ENCODE peak calls at places on chromosomes 2 and 18, in seven cellular contexts. One of them, this sample, is unnamed.
A peak's percentile ranks its signal among the peaks of the same experiment; 100 is the strongest.

GRCh38 chr18:74353169-74353775 is 37.6 kb downstream of the C18orf63 start:
- DNase-seq in kidney: no peak
- DNase-seq in uterus: peak; percentile 54
- DNase-seq in stomach: peak; percentile 69
- DNase-seq in fibroblast of lung: peak; percentile 75
- DNase-seq in PC-3: peak; percentile 73
- DNase-seq in brain microvascular endothelial cell: peak; percentile 77
- DNase-seq in this sample: peak; percentile 81

GRCh38 chr2:227748079-227748478 is 2.4 kb downstream of the SCYGR8 start:
- DNase-seq in fibroblast of lung: no peak
- DNase-seq in brain microvascular endothelial cell: no peak
- DNase-seq in PC-3: peak; percentile 37
- DNase-seq in kidney: no peak
- DNase-seq in uterus: no peak
- DNase-seq in stomach: no peak
- DNase-seq in this sample: peak; percentile 12

GRCh38 chr2:205287316-205287715 is 395.0 kb upstream of the NRP2 start:
- DNase-seq in brain microvascular endothelial cell: no peak
- DNase-seq in kidney: no peak
- DNase-seq in fibroblast of lung: no peak
- DNase-seq in stomach: no peak
- DNase-seq in PC-3: no peak
- DNase-seq in uterus: no peak
- DNase-seq in this sample: peak; percentile 39

GRCh38 chr2:99430614-99431258 is 59.1 kb downstream of the REV1 start:
- DNase-seq in uterus: no peak
- DNase-seq in stomach: no peak
- DNase-seq in kidney: no peak
- DNase-seq in PC-3: no peak
- DNase-seq in fibroblast of lung: peak; percentile 92
- DNase-seq in brain microvascular endothelial cell: no peak
- DNase-seq in this sample: peak; percentile 49

GRCh38 chr2:6072757-6073156 is 380.6 kb downstream of the SOX11 start:
- DNase-seq in PC-3: no peak
- DNase-seq in fibroblast of lung: no peak
- DNase-seq in stomach: no peak
- DNase-seq in uterus: no peak
- DNase-seq in kidney: no peak
- DNase-seq in brain microvascular endothelial cell: no peak
- DNase-seq in this sample: no peak

GRCh38 chr18:59096098-59096779 is 43.4 kb upstream of the SEC11C start:
- DNase-seq in brain microvascular endothelial cell: no peak
- DNase-seq in uterus: no peak
- DNase-seq in fibroblast of lung: no peak
- DNase-seq in kidney: no peak
- DNase-seq in stomach: no peak
- DNase-seq in PC-3: no peak
- DNase-seq in this sample: no peak

GRCh38 chr2:28828382-28828781 is 17.7 kb downstream of the SPDYA start:
- DNase-seq in fibroblast of lung: no peak
- DNase-seq in stomach: no peak
- DNase-seq in uterus: no peak
- DNase-seq in PC-3: no peak
- DNase-seq in brain microvascular endothelial cell: no peak
- DNase-seq in kidney: no peak
- DNase-seq in this sample: peak; percentile 15

GRCh38 chr2:209323738-209324137 is 100.1 kb upstream of the MAP2 start:
- DNase-seq in uterus: no peak
- DNase-seq in kidney: no peak
- DNase-seq in PC-3: no peak
- DNase-seq in fibroblast of lung: no peak
- DNase-seq in stomach: no peak
- DNase-seq in brain microvascular endothelial cell: no peak
- DNase-seq in this sample: no peak

GRCh38 chr2:228689049-228689448 is 507.6 kb upstream of the SPHKAP start:
- DNase-seq in uterus: no peak
- DNase-seq in fibroblast of lung: peak; percentile 38
- DNase-seq in kidney: no peak
- DNase-seq in PC-3: peak; percentile 24
- DNase-seq in stomach: no peak
- DNase-seq in brain microvascular endothelial cell: no peak
- DNase-seq in this sample: peak; percentile 8

GRCh38 chr2:237604960-237605359 is 14.4 kb upstream of the RAB17 start:
- DNase-seq in brain microvascular endothelial cell: no peak
- DNase-seq in fibroblast of lung: no peak
- DNase-seq in PC-3: peak; percentile 30
- DNase-seq in stomach: peak; percentile 56
- DNase-seq in uterus: no peak
- DNase-seq in kidney: no peak
- DNase-seq in this sample: peak; percentile 58
- TF ChIP-seq CTCF in brain microvascular endothelial cell: peak; percentile 60
- TF ChIP-seq CTCF in fibroblast of lung: peak; percentile 22
- TF ChIP-seq CTCF in PC-3: peak; percentile 47
- TF ChIP-seq CTCF in stomach: peak; percentile 30
- TF ChIP-seq CTCF in uterus: no peak
- TF ChIP-seq CTCF in kidney: peak; percentile 12
- TF ChIP-seq CTCF in this sample: peak; percentile 50

DNA sequence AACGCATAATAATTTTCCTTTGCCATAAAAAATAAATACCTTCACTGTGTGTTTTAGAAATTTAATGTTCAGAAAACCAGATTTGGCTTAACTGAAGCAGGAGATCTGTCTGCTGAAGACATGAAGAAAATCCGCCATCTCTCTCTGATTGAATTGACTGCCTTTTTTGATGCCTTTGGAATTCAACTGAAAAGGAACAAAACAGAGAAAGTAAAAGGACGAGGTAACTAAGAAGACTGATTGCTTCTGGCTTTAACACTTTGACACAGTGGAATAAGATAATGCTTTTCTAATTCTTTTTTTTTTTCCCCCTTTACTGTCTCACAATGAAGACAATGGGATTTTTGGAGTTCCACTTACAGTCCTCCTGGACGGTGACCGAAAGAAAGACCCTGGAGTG is 143.8 kb downstream of the ARHGAP28 start:
- DNase-seq in fibroblast of lung: no peak
- DNase-seq in stomach: no peak
- DNase-seq in kidney: no peak
- DNase-seq in brain microvascular endothelial cell: no peak
- DNase-seq in PC-3: no peak
- DNase-seq in uterus: no peak
- DNase-seq in this sample: no peak
- H3K4me3 ChIP-seq in fibroblast of lung: no peak overlapping the region
- H3K4me3 ChIP-seq in stomach: no peak overlapping the region
- H3K4me3 ChIP-seq in kidney: no peak overlapping the region
- H3K4me3 ChIP-seq in brain microvascular endothelial cell: no peak overlapping the region
- H3K4me3 ChIP-seq in PC-3: no peak overlapping the region
- H3K4me3 ChIP-seq in uterus: no peak overlapping the region
- H3K4me3 ChIP-seq in this sample: no peak overlapping the region

DNA sequence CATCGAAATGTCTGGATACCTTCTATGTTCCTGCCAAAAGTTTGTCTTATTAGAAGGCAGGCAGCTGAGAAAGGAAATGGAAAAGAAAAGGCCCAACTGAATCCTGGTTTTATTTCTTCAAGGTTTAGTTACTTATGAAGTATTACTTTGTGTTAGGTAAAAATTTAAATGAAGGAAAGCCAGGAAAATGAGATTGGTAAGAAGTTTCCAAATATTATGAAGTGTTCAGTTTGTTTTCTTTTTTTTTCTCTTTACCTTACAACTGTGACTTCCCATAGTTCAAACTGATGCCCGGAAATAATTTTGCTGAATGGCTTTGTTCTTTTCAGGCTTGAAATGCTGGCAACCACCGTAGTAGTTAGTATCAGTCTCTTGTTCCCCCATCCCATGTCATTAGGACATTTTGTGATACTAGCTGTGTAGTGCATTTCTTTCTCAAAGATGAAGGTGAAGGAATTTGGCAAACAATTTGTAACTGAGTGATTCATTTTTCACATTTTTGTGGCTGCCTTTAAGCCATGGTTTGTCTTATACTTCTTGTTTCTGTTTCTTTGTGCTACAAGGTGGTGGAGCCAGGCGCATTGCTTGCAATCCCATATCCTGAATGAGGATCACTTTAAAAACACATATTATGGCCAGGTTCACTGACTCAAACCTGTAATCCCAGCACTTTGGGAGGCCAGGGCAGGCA is 40.5 kb downstream of the GPD2 start:
- DNase-seq in fibroblast of lung: peak; percentile 36
- DNase-seq in brain microvascular endothelial cell: peak; percentile 63
- DNase-seq in PC-3: peak; percentile 76
- DNase-seq in stomach: no peak
- DNase-seq in kidney: no peak
- DNase-seq in uterus: no peak
- DNase-seq in this sample: peak; percentile 68
- TF ChIP-seq CTCF in fibroblast of lung: no peak
- TF ChIP-seq CTCF in brain microvascular endothelial cell: no peak
- TF ChIP-seq CTCF in PC-3: no peak
- TF ChIP-seq CTCF in stomach: no peak
- TF ChIP-seq CTCF in kidney: no peak
- TF ChIP-seq CTCF in uterus: no peak
- TF ChIP-seq CTCF in this sample: no peak

GRCh38 chr2:197201874-197202273 is 108.7 kb downstream of the ANKRD44 start:
- DNase-seq in PC-3: no peak
- DNase-seq in kidney: no peak
- DNase-seq in stomach: no peak
- DNase-seq in brain microvascular endothelial cell: no peak
- DNase-seq in fibroblast of lung: no peak
- DNase-seq in uterus: no peak
- DNase-seq in this sample: no peak

GRCh38 chr2:197207608-197208007 is 103.0 kb downstream of the ANKRD44 start:
- DNase-seq in PC-3: no peak
- DNase-seq in stomach: no peak
- DNase-seq in brain microvascular endothelial cell: no peak
- DNase-seq in fibroblast of lung: no peak
- DNase-seq in kidney: no peak
- DNase-seq in uterus: no peak
- DNase-seq in this sample: no peak

GRCh38 chr2:197207106-197207505 is 103.5 kb downstream of the ANKRD44 start:
- DNase-seq in brain microvascular endothelial cell: no peak
- DNase-seq in kidney: no peak
- DNase-seq in stomach: no peak
- DNase-seq in PC-3: no peak
- DNase-seq in uterus: no peak
- DNase-seq in fibroblast of lung: no peak
- DNase-seq in this sample: no peak

GRCh38 chr2:197205590-197206215 is 104.9 kb downstream of the ANKRD44 start:
- DNase-seq in uterus: no peak
- DNase-seq in fibroblast of lung: no peak
- DNase-seq in brain microvascular endothelial cell: no peak
- DNase-seq in stomach: peak; percentile 27
- DNase-seq in kidney: no peak
- DNase-seq in PC-3: no peak
- DNase-seq in this sample: no peak

GRCh38 chr2:197204855-197205254 is 105.7 kb downstream of the ANKRD44 start:
- DNase-seq in kidney: no peak
- DNase-seq in fibroblast of lung: peak; percentile 52
- DNase-seq in PC-3: no peak
- DNase-seq in uterus: no peak
- DNase-seq in stomach: no peak
- DNase-seq in brain microvascular endothelial cell: no peak
- DNase-seq in this sample: no peak
- H3K4me3 ChIP-seq in kidney: no peak overlapping the region
- H3K4me3 ChIP-seq in fibroblast of lung: no peak overlapping the region
- H3K4me3 ChIP-seq in PC-3: no peak overlapping the region
- H3K4me3 ChIP-seq in uterus: no peak overlapping the region
- H3K4me3 ChIP-seq in stomach: no peak overlapping the region
- H3K4me3 ChIP-seq in brain microvascular endothelial cell: no peak overlapping the region
- H3K4me3 ChIP-seq in this sample: no peak overlapping the region

GRCh38 chr2:136168605-136169210 is 50.8 kb upstream of the CXCR4 start:
- DNase-seq in uterus: no peak
- DNase-seq in PC-3: no peak
- DNase-seq in kidney: no peak
- DNase-seq in stomach: no peak
- DNase-seq in brain microvascular endothelial cell: no peak
- DNase-seq in fibroblast of lung: no peak
- DNase-seq in this sample: no peak
- TF ChIP-seq CTCF in uterus: no peak
- TF ChIP-seq CTCF in PC-3: no peak
- TF ChIP-seq CTCF in kidney: no peak
- TF ChIP-seq CTCF in stomach: no peak
- TF ChIP-seq CTCF in brain microvascular endothelial cell: no peak
- TF ChIP-seq CTCF in fibroblast of lung: no peak
- TF ChIP-seq CTCF in this sample: no peak

DNA sequence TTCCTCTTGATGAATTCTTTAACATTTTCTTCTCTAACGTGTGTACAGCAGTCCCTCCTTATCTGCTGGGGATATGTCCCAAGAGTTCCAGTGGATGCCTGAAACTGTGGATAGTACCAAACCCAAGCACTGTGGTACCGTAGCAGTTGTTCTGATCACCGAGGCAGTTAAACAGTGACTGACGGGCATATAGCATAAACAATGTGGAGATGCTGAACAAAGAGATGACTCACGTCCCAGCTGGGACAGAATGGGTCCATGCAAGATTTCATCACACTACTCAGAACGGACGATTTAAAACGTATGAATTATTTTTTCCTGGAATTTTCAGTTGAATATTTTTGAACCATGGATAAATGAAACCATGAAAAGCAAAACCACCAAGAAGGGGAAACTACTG is 54.5 kb upstream of the SPAG16 start:
- DNase-seq in stomach: no peak
- DNase-seq in kidney: no peak
- DNase-seq in uterus: no peak
- DNase-seq in fibroblast of lung: peak; percentile 81
- DNase-seq in brain microvascular endothelial cell: peak; percentile 89
- DNase-seq in PC-3: no peak
- DNase-seq in this sample: peak; percentile 75
- H3K4me3 ChIP-seq in stomach: no peak overlapping the region
- H3K4me3 ChIP-seq in kidney: no peak overlapping the region
- H3K4me3 ChIP-seq in uterus: no peak overlapping the region
- H3K4me3 ChIP-seq in fibroblast of lung: no peak overlapping the region
- H3K4me3 ChIP-seq in brain microvascular endothelial cell: no peak overlapping the region
- H3K4me3 ChIP-seq in PC-3: no peak overlapping the region
- H3K4me3 ChIP-seq in this sample: no peak overlapping the region

DNA sequence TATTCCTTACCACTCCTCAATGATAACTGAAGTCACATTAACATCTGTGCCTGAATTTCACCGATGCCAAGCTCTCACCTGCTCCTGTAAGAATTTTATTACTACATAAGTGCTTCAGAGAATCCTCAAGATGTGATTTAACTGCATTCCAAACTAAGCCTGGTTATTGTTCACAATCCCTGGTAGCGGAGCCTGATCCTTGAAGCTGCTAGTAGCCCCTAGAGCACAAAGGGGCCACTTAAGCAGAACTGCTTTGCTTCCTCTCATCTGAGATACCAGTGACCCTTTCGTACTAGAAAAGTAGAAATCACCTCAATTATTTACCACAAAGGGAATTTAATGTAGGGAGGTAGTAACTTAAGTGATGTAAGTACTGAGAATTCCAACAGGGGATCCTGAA is 529.6 kb downstream of the CPS1 start:
- DNase-seq in kidney: no peak
- DNase-seq in brain microvascular endothelial cell: no peak
- DNase-seq in PC-3: no peak
- DNase-seq in fibroblast of lung: no peak
- DNase-seq in stomach: no peak
- DNase-seq in uterus: no peak
- DNase-seq in this sample: no peak
- TF ChIP-seq CTCF in kidney: no peak
- TF ChIP-seq CTCF in brain microvascular endothelial cell: no peak
- TF ChIP-seq CTCF in PC-3: no peak
- TF ChIP-seq CTCF in fibroblast of lung: no peak
- TF ChIP-seq CTCF in stomach: no peak
- TF ChIP-seq CTCF in uterus: no peak
- TF ChIP-seq CTCF in this sample: no peak